ENCODE peak calls at places on chromosomes 3 and 15, in four cellular contexts. S is colonic mucosa, F is neuronal stem cell, R is psoas muscle. J is an unnamed sample.

GRCh38 chr15:73633991-73634495 is 854 bp upstream of the NPTN start:
- DNase-seq in S (no peak), F (no peak), R (no peak), J (no peak)

GRCh38 chr3:9582332-9582731 is 28.7 kb upstream of the LHFPL4 start:
- DNase-seq in S (no peak), F (no peak), R (no peak), J (no peak)

GRCh38 chr15:95407534-95407933 is 923.0 kb upstream of the NR2F2 start:
- DNase-seq in S (no peak), F (no peak), R (no peak), J (no peak)

GRCh38 chr15:25775317-25775912 is 87.7 kb downstream of the ATP10A start:
- DNase-seq in S (no peak), F (no peak), R (peak; percentile 81), J (peak; percentile 25)

GRCh38 chr3:161672478-161672877 is 175.9 kb downstream of the OTOL1 start:
- DNase-seq in S (no peak), F (no peak), R (peak; percentile 35), J (no peak)

GRCh38 chr15:100973351-100974034 is 54.3 kb downstream of the LRRK1 start:
- DNase-seq in S (no peak), F (peak; percentile 30), R (no peak), J (no peak)

GRCh38 chr3:100902572-100902971 is 90.6 kb downstream of the ABI3BP start:
- DNase-seq in S (no peak), F (no peak), R (no peak), J (no peak)

GRCh38 chr3:21357241-21357640 is 393.8 kb downstream of the ZNF385D start:
- DNase-seq in S (no peak), F (no peak), R (no peak), J (no peak)

GRCh38 chr3:192039593-192039992 is 578.6 kb downstream of the PYDC2 start:
- DNase-seq in S (no peak), F (no peak), R (no peak), J (no peak)

GRCh38 chr15:47565986-47566385 is 151.3 kb upstream of the SEMA6D start:
- DNase-seq in S (no peak), F (no peak), R (no peak), J (no peak)

GRCh38 chr15:57032338-57032737 is 113.9 kb downstream of the TCF12 start:
- DNase-seq in S (no peak), F (no peak), R (no peak), J (no peak)

DNA sequence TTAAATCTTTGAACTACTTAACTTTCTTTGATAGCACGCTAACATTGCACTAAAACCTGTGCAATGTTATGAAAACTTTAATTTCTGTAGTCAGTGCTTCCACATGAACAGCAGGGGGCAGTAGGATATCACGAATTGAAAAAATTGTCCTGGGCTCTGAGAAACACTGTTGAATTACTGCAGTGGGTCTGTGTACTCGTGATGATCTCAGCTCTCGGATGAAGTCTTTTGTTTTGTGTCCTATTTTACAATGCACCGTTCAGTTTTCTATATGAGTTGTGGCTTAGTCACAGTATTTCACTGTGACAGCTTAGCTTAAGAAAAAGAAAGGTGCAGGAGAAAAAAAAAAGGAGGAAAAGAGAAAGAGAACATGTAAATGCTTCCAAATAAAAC is 141.3 kb upstream of the CCDC54 start:
- DNase-seq in S (peak; percentile 62), F (peak; percentile 66), R (no peak), J (no peak)
- H3K4me3 ChIP-seq in S (peak overlapping the region; percentile 44), F (no peak overlapping the region), R (peak overlapping the region; percentile 63), J (peak overlapping the region; percentile 43)

GRCh38 chr3:159805411-159805772 is 183.2 kb upstream of the IL12A start:
- DNase-seq in S (no peak), F (no peak), R (no peak), J (no peak)
- H3K27ac ChIP-seq in S (no peak overlapping the region), F (no peak overlapping the region), R (no peak overlapping the region), J (peak overlapping the region; percentile 5)

DNA sequence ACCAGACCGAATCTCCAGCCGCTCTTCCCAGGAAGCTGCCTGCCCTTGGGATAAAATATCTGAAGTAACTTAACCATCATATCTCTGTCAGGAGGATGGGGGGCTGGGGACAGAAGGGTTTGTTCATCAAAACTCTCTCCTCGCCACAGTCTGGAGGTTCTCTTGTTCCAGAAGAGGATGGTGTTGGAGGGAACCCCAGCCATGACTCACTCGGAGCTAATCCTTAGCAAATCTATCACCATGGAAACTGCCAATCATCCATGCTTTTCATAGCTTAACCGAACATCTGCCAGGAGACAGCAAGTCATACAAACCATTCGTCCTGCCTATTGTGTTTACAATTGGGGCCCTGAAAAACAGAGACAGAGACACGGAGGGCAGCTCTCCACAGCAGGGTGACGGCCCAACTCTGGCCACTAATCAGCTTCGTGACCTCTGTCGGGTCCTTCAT is 73.7 kb upstream of the HEG1 start:
- DNase-seq in S (peak; percentile 56), F (no peak), R (peak; percentile 90), J (peak; percentile 37)
- H3K4me3 ChIP-seq in S (no peak overlapping the region), F (no peak overlapping the region), R (no peak overlapping the region), J (no peak overlapping the region)

DNA sequence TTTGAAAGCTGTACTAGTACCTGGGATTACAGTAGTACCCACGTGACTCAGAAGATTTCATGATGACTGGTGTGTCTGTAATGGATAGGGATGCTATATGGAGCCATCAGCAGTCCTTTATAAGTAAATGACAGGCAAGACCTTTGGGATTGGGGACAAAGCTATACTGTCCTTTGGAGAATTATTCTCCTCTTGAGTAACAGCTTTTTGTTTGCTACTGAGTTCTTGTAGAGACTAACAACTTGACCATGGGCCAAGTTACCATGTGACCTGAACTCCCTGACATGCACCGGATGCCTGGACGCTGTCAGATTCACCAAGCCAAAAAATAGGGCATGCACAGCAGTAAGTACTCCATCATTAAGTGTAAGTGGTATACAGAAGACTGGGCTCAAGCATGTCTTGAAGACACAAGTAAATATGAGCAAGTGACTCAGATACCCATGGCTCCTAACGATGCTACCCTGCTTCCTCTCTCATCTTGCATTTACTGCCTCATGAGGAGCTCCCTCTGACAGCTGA is 12.9 kb downstream of the SEC11A start:
- DNase-seq in S (peak; percentile 29), F (no peak), R (no peak), J (peak; percentile 36)
- H3K27ac ChIP-seq in S (no peak overlapping the region), F (no peak overlapping the region), R (peak overlapping the region; percentile 62), J (peak overlapping the region; percentile 17)

GRCh38 chr15:26892119-26892518 is 25.3 kb downstream of the GABRA5 start:
- DNase-seq in S (no peak), F (no peak), R (no peak), J (no peak)
- H3K4me3 ChIP-seq in S (no peak overlapping the region), F (no peak overlapping the region), R (no peak overlapping the region), J (peak overlapping the region; percentile 35)

GRCh38 chr3:123781138-123781537 is 103.0 kb downstream of the MYLK start:
- DNase-seq in S (no peak), F (no peak), R (no peak), J (no peak)
- H3K27ac ChIP-seq in S (peak overlapping the region; percentile 8), F (no peak overlapping the region), R (no peak overlapping the region), J (no peak overlapping the region)

GRCh38 chr3:98734737-98735136 is 28.4 kb upstream of the ST3GAL6 start:
- DNase-seq in S (no peak), F (no peak), R (no peak), J (no peak)

GRCh38 chr3:98733055-98733777 is 29.9 kb upstream of the ST3GAL6 start:
- DNase-seq in S (peak; percentile 23), F (peak; percentile 48), R (peak; percentile 62), J (peak; percentile 36)

GRCh38 chr3:98733778-98734281 is 29.3 kb upstream of the ST3GAL6 start:
- DNase-seq in S (no peak), F (peak; percentile 8), R (no peak), J (no peak)

GRCh38 chr3:98735296-98735695 is 27.8 kb upstream of the ST3GAL6 start:
- DNase-seq in S (no peak), F (no peak), R (no peak), J (no peak)

DNA sequence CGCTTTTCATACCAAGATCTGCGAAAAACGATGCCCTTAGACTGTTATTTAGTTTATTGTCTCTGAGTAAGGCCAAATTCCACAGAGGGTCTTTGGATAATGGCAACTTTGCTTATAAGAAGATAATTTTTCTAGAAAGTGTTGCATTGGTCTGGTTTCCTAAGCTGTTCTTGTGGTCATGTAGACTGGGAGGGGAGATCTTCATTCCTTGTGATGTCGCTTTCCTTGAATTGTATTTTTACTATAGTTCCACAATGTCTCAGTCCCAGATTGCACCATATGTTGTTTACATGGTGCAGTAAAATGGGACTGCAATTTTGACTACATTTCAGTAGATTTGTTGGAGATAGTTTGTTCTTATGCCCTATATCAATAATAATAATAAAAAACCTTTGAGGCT is 28.8 kb upstream of the ST3GAL6 start:
- DNase-seq in S (no peak), F (no peak), R (no peak), J (no peak)
- H3K4me3 ChIP-seq in S (peak overlapping the region; percentile 48), F (no peak overlapping the region), R (peak overlapping the region; percentile 93), J (peak overlapping the region; percentile 94)

DNA sequence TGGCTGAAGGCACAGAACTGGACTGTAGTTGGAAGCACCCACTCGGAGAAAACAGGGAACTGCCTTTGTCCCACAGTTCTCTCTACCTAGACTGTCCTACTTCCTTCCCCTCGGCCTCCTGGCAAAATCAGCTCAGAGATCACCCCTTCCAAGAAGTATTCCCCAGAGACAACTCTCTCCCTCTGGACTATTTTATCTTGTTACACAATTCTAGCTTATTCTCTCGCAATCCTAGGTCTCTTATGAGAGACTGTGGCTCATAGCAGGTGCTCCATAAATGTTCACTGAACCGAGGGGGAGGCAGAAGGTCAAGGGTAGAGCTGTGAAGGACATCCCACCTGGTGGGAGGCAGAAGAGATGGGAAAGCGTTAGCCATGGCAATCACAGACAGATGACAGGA is 10.6 kb downstream of the HEG1 start:
- DNase-seq in S (no peak), F (no peak), R (no peak), J (no peak)
- H3K27ac ChIP-seq in S (no peak overlapping the region), F (no peak overlapping the region), R (peak overlapping the region; percentile 78), J (no peak overlapping the region)

GRCh38 chr3:40546811-40547210 is 22.1 kb downstream of the ZNF621 start:
- DNase-seq in S (no peak), F (no peak), R (no peak), J (no peak)
- H3K4me3 ChIP-seq in S (no peak overlapping the region), F (no peak overlapping the region), R (no peak overlapping the region), J (no peak overlapping the region)

J was measured in stomach.